ENCODE peak calls at places on chromosomes 1 and 21, in five cellular contexts. C is T-helper 9 cell; F is ELF-1; Q is CD4-positive, CD25-positive, alpha-beta regulatory T cell; J is cardiac muscle cell. A is an unnamed sample.

GRCh38 chr1:59730759-59731478 is 83.8 kb upstream of the HOOK1 start:
- DNase-seq in F (peak), J (no peak), C (no peak), Q (no peak), A (no peak)

GRCh38 chr1:210754931-210755670 is 378.8 kb downstream of the KCNH1 start:
- DNase-seq in F (peak), C (no peak), Q (no peak), J (peak), A (peak)

GRCh38 chr21:27700974-27701614 is 734.2 kb upstream of the ADAMTS5 start:
- DNase-seq in F (peak), C (peak), J (peak), Q (peak), A (peak)

GRCh38 chr1:84892657-84893618 is at the start of gene LPAR3:
- DNase-seq in C (no peak), J (peak), Q (no peak), F (peak), A (peak)

GRCh38 chr1:36762174-36762573 is 272.1 kb downstream of the GRIK3 start:
- DNase-seq in J (no peak), C (no peak), Q (no peak), F (no peak), A (no peak)

GRCh38 chr1:156498447-156499193 is 2.0 kb downstream of the MEF2D start:
- DNase-seq in Q (no peak), J (peak), F (peak), C (no peak), A (no peak)

GRCh38 chr1:47424336-47424982 is 8.4 kb downstream of the FOXE3 start:
- DNase-seq in F (peak), J (peak), C (no peak), Q (no peak), A (peak)

GRCh38 chr1:245419572-245419971 is 264.8 kb downstream of the KIF26B start:
- DNase-seq in F (no peak), Q (no peak), J (no peak), C (no peak), A (no peak)

GRCh38 chr1:241271427-241271826 is 85.6 kb downstream of the RGS7 start:
- DNase-seq in F (peak), C (no peak), Q (no peak), J (no peak), A (no peak)

GRCh38 chr21:15826147-15826780 is 96.5 kb downstream of the USP25 start:
- DNase-seq in Q (peak), J (peak), C (no peak), F (peak), A (peak)

GRCh38 chr1:46724991-46725735 is 6.2 kb upstream of the EFCAB14 start:
- DNase-seq in J (peak), Q (peak), C (peak), F (peak), A (peak)

GRCh38 chr1:202203238-202204039 is 9.8 kb downstream of the LGR6 start:
- DNase-seq in C (no peak), Q (no peak), F (no peak), J (no peak), A (no peak)

GRCh38 chr1:54273092-54273836 is 73.3 kb downstream of the MRPL37 start:
- DNase-seq in C (no peak), F (peak), J (no peak), Q (no peak), A (peak)

GRCh38 chr1:169495916-169496315 is 10.2 kb upstream of the SLC19A2 start:
- DNase-seq in C (no peak), Q (no peak), J (no peak), F (no peak), A (no peak)

GRCh38 chr1:67632356-67632755 is 52.6 kb upstream of the GADD45A start:
- DNase-seq in F (no peak), C (no peak), Q (no peak), J (no peak), A (no peak)

GRCh38 chr1:105294838-105295237 is 1545.1 kb downstream of the AMY1C start:
- DNase-seq in F (no peak), Q (no peak), C (no peak), J (no peak), A (no peak)

GRCh38 chr1:24915819-24916602 is 14.1 kb downstream of the RUNX3 start:
- DNase-seq in F (no peak), Q (no peak), C (no peak), J (no peak), A (no peak)

GRCh38 chr1:207944571-207944970 is 33.6 kb upstream of the CD34 start:
- DNase-seq in Q (no peak), F (no peak), J (no peak), C (no peak), A (no peak)

GRCh38 chr1:27382950-27383627 is at the start of gene CD164L2:
- DNase-seq in J (peak), C (peak), F (no peak), Q (no peak), A (no peak)

A was measured in neuronal stem cell.